ENCODE peak calls at places on chromosomes 5 and 9, in nine cellular contexts. B, H, F, Y, S, U, D, G and C are unnamed samples.

GRCh38 chr9:94577036-94577435 is 16.6 kb downstream of the FBP2 start:
- DNase-seq in B (no peak), H (no peak), F (no peak), Y (no peak), S (no peak), U (no peak), D (no peak), G (no peak), C (no peak)

GRCh38 chr5:151270599-151270998 is 17.6 kb downstream of the GM2A start:
- DNase-seq in B (no peak), H (no peak), F (no peak), Y (no peak), S (no peak), U (peak; percentile 25), D (peak; percentile 72), G (no peak), C (peak; percentile 65)

GRCh38 chr5:165143727-165144210 is 1638.3 kb downstream of the MAT2B start:
- DNase-seq in B (no peak), H (no peak), F (no peak), Y (no peak), S (no peak), U (no peak), D (no peak), G (no peak), C (no peak)

GRCh38 chr9:5040730-5041389 is 55.8 kb downstream of the JAK2 start:
- DNase-seq in B (no peak), H (no peak), F (no peak), Y (no peak), S (no peak), U (no peak), D (no peak), G (no peak), C (no peak)

GRCh38 chr5:59596586-59597348 is 296.8 kb downstream of the PDE4D start:
- DNase-seq in B (no peak), H (no peak), F (no peak), Y (no peak), S (no peak), U (peak; percentile 83), D (no peak), G (peak; percentile 52), C (peak; percentile 72)

GRCh38 chr9:128215491-128216404 is 12.6 kb downstream of the DNM1 start:
- DNase-seq in B (no peak), H (no peak), F (no peak), Y (no peak), S (no peak), U (peak; percentile 26), D (peak; percentile 45), G (no peak), C (peak; percentile 83)

GRCh38 chr9:127860779-127861178 is 6.3 kb upstream of the ENG start:
- DNase-seq in B (no peak), H (no peak), F (no peak), Y (no peak), S (no peak), U (no peak), D (no peak), G (no peak), C (no peak)

GRCh38 chr9:88053888-88054501 is 79.7 kb upstream of the CDK20 start:
- DNase-seq in B (no peak), H (no peak), F (no peak), Y (no peak), S (no peak), U (no peak), D (no peak), G (no peak), C (no peak)

GRCh38 chr5:176547811-176548210 is 1.3 kb upstream of the CDHR2 start:
- DNase-seq in B (no peak), H (no peak), F (no peak), Y (no peak), S (no peak), U (no peak), D (no peak), G (peak; percentile 51), C (peak; percentile 45)

GRCh38 chr9:14136047-14136446 is 177.9 kb downstream of the NFIB start:
- DNase-seq in B (no peak), H (no peak), F (no peak), Y (no peak), S (no peak), U (no peak), D (no peak), G (no peak), C (no peak)

GRCh38 chr9:85408494-85408893 is 333.3 kb downstream of the AGTPBP1 start:
- DNase-seq in B (no peak), H (no peak), F (no peak), Y (no peak), S (no peak), U (no peak), D (no peak), G (no peak), C (no peak)

GRCh38 chr5:145509336-145510150 is 325.6 kb downstream of the PRELID2 start:
- DNase-seq in B (no peak), H (no peak), F (no peak), Y (no peak), S (no peak), U (peak; percentile 32), D (no peak), G (no peak), C (peak; percentile 61)

GRCh38 chr9:110351009-110351467 is 13.4 kb upstream of the TXNDC8 start:
- DNase-seq in B (no peak), H (no peak), F (no peak), Y (no peak), S (peak; percentile 31), U (peak; percentile 77), D (no peak), G (peak; percentile 25), C (peak; percentile 85)

GRCh38 chr9:116287721-116288120 is 134.1 kb downstream of the PAPPA start:
- DNase-seq in B (no peak), H (no peak), F (no peak), Y (no peak), S (no peak), U (peak; percentile 71), D (no peak), G (no peak), C (peak; percentile 89)

GRCh38 chr5:115192098-115192497 is 22.4 kb upstream of the TRIM36 start:
- DNase-seq in B (no peak), H (no peak), F (no peak), Y (no peak), S (no peak), U (no peak), D (no peak), G (no peak), C (no peak)

GRCh38 chr5:173612948-173613347 is 3.5 kb downstream of the BOD1 start:
- DNase-seq in B (no peak), H (no peak), F (no peak), Y (no peak), S (no peak), U (peak; percentile 20), D (no peak), G (no peak), C (peak; percentile 73)

GRCh38 chr9:71819115-71819739 is 50.9 kb upstream of the CEMIP2 start:
- DNase-seq in B (no peak), H (no peak), F (peak; percentile 17), Y (no peak), S (no peak), U (peak; percentile 10), D (peak; percentile 41), G (peak; percentile 34), C (peak; percentile 46)

GRCh38 chr9:17322882-17323864 is 188.3 kb downstream of the CNTLN start:
- DNase-seq in B (no peak), H (no peak), F (no peak), Y (no peak), S (no peak), U (no peak), D (no peak), G (no peak), C (no peak)

GRCh38 chr9:126642839-126643238 is 29.1 kb downstream of the LMX1B start:
- DNase-seq in B (no peak), H (no peak), F (no peak), Y (no peak), S (no peak), U (no peak), D (no peak), G (no peak), C (no peak)